ENCODE peak calls at places on chromosomes 11 and 22, in four cellular contexts. K, W, U and R are unnamed samples. For H3K4me1, the result is how much of the 10 kb centered on the place peaks cover.

GRCh38 chr22:19492504-19493174 is 12.9 kb downstream of the CDC45 start:
- DNase-seq in K (no peak), W (no peak), U (peak), R (no peak)

GRCh38 chr11:78346799-78347198 is 70.8 kb downstream of the GAB2 start:
- DNase-seq in K (no peak), W (no peak), U (no peak), R (no peak)

GRCh38 chr11:17333799-17334586 is 17.6 kb upstream of the NCR3LG1 start:
- DNase-seq in K (no peak), W (no peak), U (no peak), R (no peak)

GRCh38 chr11:61019037-61019817 is 47.7 kb downstream of the CD6 start:
- DNase-seq in K (no peak), W (no peak), U (no peak), R (no peak)

GRCh38 chr11:4433852-4434251 is 15.2 kb upstream of the OR52K2 start:
- DNase-seq in K (no peak), W (no peak), U (no peak), R (no peak)

GRCh38 chr11:129280027-129280811 is 88.1 kb upstream of the ARHGAP32 start:
- DNase-seq in K (peak), W (no peak), U (no peak), R (no peak)

GRCh38 chr22:29306175-29306829 is at the start of gene GAS2L1:
- DNase-seq in K (peak), W (peak), U (peak), R (peak)

GRCh38 chr11:122772945-122773344 is 65.4 kb upstream of the CRTAM start:
- DNase-seq in K (no peak), W (no peak), U (no peak), R (no peak)

GRCh38 chr11:91081440-91082088 is 858.7 kb upstream of the CHORDC1 start:
- DNase-seq in K (no peak), W (no peak), U (no peak), R (no peak)

GRCh38 chr11:12640355-12640754 is 33.9 kb upstream of the TEAD1 start:
- DNase-seq in K (no peak), W (no peak), U (no peak), R (no peak)

GRCh38 chr11:43942651-43943356 is 367 bp downstream of the C11orf96 start:
- DNase-seq in K (no peak), W (no peak), U (peak), R (no peak)

GRCh38 chr22:48427731-48428211 is 1399.9 kb downstream of the BRD1 start:
- DNase-seq in K (no peak), W (no peak), U (no peak), R (no peak)
- H3K4me1 ChIP-seq in K (under half), W (under half), U (under half), R (under half)

GRCh38 chr22:35398574-35398973 is 1.4 kb upstream of the MCM5 start:
- DNase-seq in K (no peak), W (no peak), U (no peak), R (no peak)
- H3K9ac ChIP-seq in K (no peak), W (no peak), U (peak), R (peak)

GRCh38 chr11:32893091-32893946 is 708 bp downstream of the QSER1 start:
- DNase-seq in K (peak), W (no peak), U (peak), R (no peak)

GRCh38 chr11:32891657-32892354 is 805 bp upstream of the QSER1 start:
- DNase-seq in K (no peak), W (no peak), U (no peak), R (no peak)

GRCh38 chr11:32888805-32889204 is 3.8 kb upstream of the QSER1 start:
- DNase-seq in K (no peak), W (no peak), U (no peak), R (no peak)

GRCh38 chr11:32892355-32893090 is at the start of gene QSER1:
- DNase-seq in K (peak), W (no peak), U (peak), R (no peak)

GRCh38 chr11:32890843-32891656 is 1.6 kb upstream of the QSER1 start:
- DNase-seq in K (no peak), W (no peak), U (no peak), R (no peak)
- TF ChIP-seq FOSL1 in K (no peak), W (no peak), U (no peak), R (no peak)

GRCh38 chr22:43792905-43793304 is 19.2 kb downstream of the EFCAB6 start:
- DNase-seq in K (no peak), W (no peak), U (no peak), R (no peak)

GRCh38 chr22:43783777-43784176 is 28.3 kb downstream of the EFCAB6 start:
- DNase-seq in K (peak), W (no peak), U (no peak), R (peak)

GRCh38 chr22:43795320-43795719 is 16.8 kb downstream of the EFCAB6 start:
- DNase-seq in K (no peak), W (no peak), U (no peak), R (no peak)

GRCh38 chr22:43789452-43789851 is 22.7 kb downstream of the EFCAB6 start:
- DNase-seq in K (no peak), W (no peak), U (no peak), R (no peak)
- H3K4me1 ChIP-seq in K (under half), W (under half), U (under half), R (under half)